ENCODE peak calls at places on chromosomes 13 and 19, in ten cellular contexts. I, C, F, D, N, A, M, J, Z and Q are unnamed samples.

GRCh38 chr13:45242070-45242469 is 41.2 kb upstream of the KCTD4 start:
- DNase-seq in I (peak; percentile 41), C (no peak), F (no peak), D (no peak), N (peak; percentile 39), A (peak; percentile 46), M (no peak), J (no peak), Z (no peak), Q (peak; percentile 62)

GRCh38 chr19:3966051-3967017 is 4.6 kb downstream of the DAPK3 start:
- DNase-seq in I (no peak), C (no peak), F (no peak), D (no peak), N (no peak), A (no peak), M (no peak), J (no peak), Z (no peak), Q (no peak)

GRCh38 chr19:23774156-23774971 is 15.7 kb upstream of the ZNF681 start:
- DNase-seq in I (no peak), C (no peak), F (no peak), D (no peak), N (no peak), A (no peak), M (no peak), J (no peak), Z (no peak), Q (no peak)

GRCh38 chr13:22915442-22916082 is 265.2 kb upstream of the SGCG start:
- DNase-seq in I (peak; percentile 5), C (no peak), F (peak; percentile 90), D (peak; percentile 40), N (no peak), A (peak; percentile 63), M (peak; percentile 84), J (peak; percentile 1), Z (no peak), Q (peak; percentile 56)

GRCh38 chr13:28324181-28324789 is 170.6 kb downstream of the FLT1 start:
- DNase-seq in I (peak; percentile 81), C (peak; percentile 11), F (peak; percentile 57), D (peak; percentile 14), N (no peak), A (peak; percentile 72), M (peak; percentile 93), J (peak; percentile 73), Z (no peak), Q (peak; percentile 83)

GRCh38 chr13:27427663-27428062 is 3.2 kb downstream of the GTF3A start:
- DNase-seq in I (no peak), C (no peak), F (no peak), D (no peak), N (no peak), A (no peak), M (no peak), J (no peak), Z (no peak), Q (no peak)

GRCh38 chr13:109426690-109426990 is 359.7 kb downstream of the IRS2 start:
- DNase-seq in I (no peak), C (no peak), F (no peak), D (no peak), N (no peak), A (no peak), M (no peak), J (no peak), Z (no peak), Q (no peak)

GRCh38 chr19:16340092-16340491 is 15.5 kb downstream of the KLF2 start:
- DNase-seq in I (peak; percentile 40), C (no peak), F (no peak), D (no peak), N (no peak), A (no peak), M (no peak), J (peak; percentile 82), Z (no peak), Q (no peak)

GRCh38 chr19:13063461-13064091 is 39.1 kb downstream of the LYL1 start:
- DNase-seq in I (no peak), C (no peak), F (no peak), D (no peak), N (no peak), A (no peak), M (no peak), J (no peak), Z (no peak), Q (no peak)

GRCh38 chr13:99448586-99448985 is 52.7 kb upstream of the TM9SF2 start:
- DNase-seq in I (no peak), C (no peak), F (no peak), D (no peak), N (no peak), A (no peak), M (no peak), J (no peak), Z (no peak), Q (no peak)

GRCh38 chr19:14507704-14508246 is 10.4 kb downstream of the DNAJB1 start:
- DNase-seq in I (peak; percentile 90), C (no peak), F (no peak), D (no peak), N (no peak), A (peak; percentile 53), M (no peak), J (peak; percentile 90), Z (no peak), Q (peak; percentile 82)

GRCh38 chr13:46211521-46212351 is at the start of gene LRRC63:
- DNase-seq in I (peak; percentile 48), C (peak; percentile 71), F (peak; percentile 30), D (peak; percentile 83), N (no peak), A (peak; percentile 60), M (peak; percentile 81), J (peak; percentile 57), Z (peak; percentile 45), Q (peak; percentile 70)

GRCh38 chr19:2391118-2391725 is 31.2 kb downstream of the TMPRSS9 start:
- DNase-seq in I (peak; percentile 67), C (no peak), F (peak; percentile 30), D (peak; percentile 18), N (peak; percentile 27), A (peak; percentile 78), M (peak; percentile 79), J (peak; percentile 61), Z (peak; percentile 23), Q (peak; percentile 84)

GRCh38 chr13:42215578-42216421 is 56.2 kb upstream of the AKAP11 start:
- DNase-seq in I (peak; percentile 41), C (no peak), F (peak; percentile 36), D (no peak), N (peak; percentile 8), A (peak; percentile 20), M (peak; percentile 77), J (peak; percentile 49), Z (no peak), Q (peak; percentile 55)